ENCODE peak calls at places on chromosomes 11 and 22, in seven cellular contexts. A, Y, B, C, P, X and H are unnamed samples. For H3K36me3, the result is how much of the 10 kb centered on the place peaks cover.

GRCh38 chr11:110230377-110230776 is 66.0 kb downstream of the RDX start:
- DNase-seq in A (no peak), Y (no peak), B (no peak), C (no peak), P (no peak), X (no peak), H (no peak)

GRCh38 chr11:88377151-88377550 is 39.6 kb upstream of the CTSC start:
- DNase-seq in A (no peak), Y (no peak), B (no peak), C (no peak), P (no peak), X (no peak), H (peak)

GRCh38 chr11:17786824-17787525 is 52.4 kb downstream of the KCNC1 start:
- DNase-seq in A (no peak), Y (peak), B (no peak), C (no peak), P (no peak), X (peak), H (peak)

GRCh38 chr11:124602193-124602592 is 9.0 kb upstream of the PANX3 start:
- DNase-seq in A (peak), Y (no peak), B (no peak), C (no peak), P (no peak), X (peak), H (no peak)

GRCh38 chr22:39431216-39431801 is 25.5 kb upstream of the MGAT3 start:
- DNase-seq in A (no peak), Y (no peak), B (no peak), C (no peak), P (no peak), X (no peak), H (no peak)

GRCh38 chr11:33530824-33531223 is 169.8 kb downstream of the C11orf91 start:
- DNase-seq in A (no peak), Y (no peak), B (no peak), C (no peak), P (no peak), X (no peak), H (no peak)

GRCh38 chr11:117826360-117826635 is 1.8 kb upstream of the FXYD2 start:
- DNase-seq in A (no peak), Y (peak), B (no peak), C (no peak), P (no peak), X (no peak), H (no peak)

GRCh38 chr11:68891356-68891948 is 12.2 kb downstream of the MRPL21 start:
- DNase-seq in A (no peak), Y (no peak), B (no peak), C (no peak), P (no peak), X (no peak), H (no peak)

GRCh38 chr11:66579017-66579606 is 10.7 kb upstream of the CTSF start:
- DNase-seq in A (no peak), Y (peak), B (peak), C (peak), P (peak), X (peak), H (peak)

GRCh38 chr22:31102441-31103081 is 4.8 kb downstream of the SELENOM start:
- DNase-seq in A (no peak), Y (peak), B (peak), C (no peak), P (peak), X (peak), H (no peak)

GRCh38 chr11:12480401-12480800 is 103.0 kb downstream of the PARVA start:
- DNase-seq in A (no peak), Y (no peak), B (no peak), C (no peak), P (no peak), X (no peak), H (no peak)

GRCh38 chr11:6813651-6814050 is 14.2 kb upstream of the OR6A2 start:
- DNase-seq in A (no peak), Y (no peak), B (no peak), C (no peak), P (no peak), X (no peak), H (no peak)

GRCh38 chr22:42287174-42287890 is 16.9 kb upstream of the TCF20 start:
- DNase-seq in A (no peak), Y (no peak), B (no peak), C (no peak), P (no peak), X (no peak), H (no peak)

GRCh38 chr11:17544181-17544622 is at the start of gene USH1C:
- DNase-seq in A (no peak), Y (no peak), B (no peak), C (no peak), P (no peak), X (no peak), H (no peak)

GRCh38 chr22:37410174-37411055 is 16.9 kb downstream of the ELFN2 start:
- DNase-seq in A (no peak), Y (no peak), B (no peak), C (no peak), P (no peak), X (peak), H (no peak)

GRCh38 chr11:33735426-33736147 is 636 bp downstream of the CD59 start:
- DNase-seq in A (no peak), Y (no peak), B (no peak), C (peak), P (peak), X (no peak), H (no peak)

GRCh38 chr22:45640941-45641621 is 30.6 kb upstream of the ATXN10 start:
- DNase-seq in A (no peak), Y (no peak), B (no peak), C (no peak), P (no peak), X (no peak), H (no peak)

GRCh38 chr11:122248939-122249338 is 132.9 kb upstream of the BLID start:
- DNase-seq in A (no peak), Y (no peak), B (no peak), C (no peak), P (no peak), X (peak), H (no peak)

GRCh38 chr11:44936951-44937543 is 13.6 kb downstream of the TP53I11 start:
- DNase-seq in A (no peak), Y (no peak), B (no peak), C (no peak), P (no peak), X (no peak), H (no peak)

GRCh38 chr11:77106321-77106720 is 3.7 kb downstream of the OMP start:
- DNase-seq in A (no peak), Y (no peak), B (no peak), C (no peak), P (no peak), X (no peak), H (no peak)

GRCh38 chr22:20395181-20395896 is 1.4 kb downstream of the ZNF74 start:
- DNase-seq in A (no peak), Y (no peak), B (no peak), C (no peak), P (no peak), X (no peak), H (no peak)

GRCh38 chr11:14384338-14384737 is 25.4 kb upstream of the RRAS2 start:
- DNase-seq in A (no peak), Y (no peak), B (no peak), C (no peak), P (no peak), X (no peak), H (no peak)

GRCh38 chr11:134466035-134466908 is 54.2 kb upstream of the B3GAT1 start:
- DNase-seq in A (no peak), Y (peak), B (no peak), C (peak), P (no peak), X (no peak), H (no peak)

GRCh38 chr11:103633037-103633788 is 403.2 kb upstream of the DDI1 start:
- DNase-seq in A (no peak), Y (no peak), B (no peak), C (peak), P (no peak), X (no peak), H (peak)

GRCh38 chr22:43168416-43169309 is 17.3 kb downstream of the TSPO start:
- DNase-seq in A (no peak), Y (no peak), B (no peak), C (no peak), P (no peak), X (no peak), H (no peak)

GRCh38 chr11:108221401-108221800 is 1.0 kb downstream of the NPAT start:
- DNase-seq in A (no peak), Y (no peak), B (no peak), C (no peak), P (no peak), X (peak), H (no peak)
- H3K4me3 ChIP-seq in A (peak), Y (peak), B (peak), C (peak), P (peak), X (peak), H (peak)

GRCh38 chr11:60761436-60762190 is 4.9 kb downstream of the MS4A15 start:
- DNase-seq in A (no peak), Y (no peak), B (no peak), C (no peak), P (no peak), X (no peak), H (no peak)

GRCh38 chr11:60765355-60765754 is 8.7 kb downstream of the MS4A15 start:
- DNase-seq in A (no peak), Y (no peak), B (no peak), C (no peak), P (no peak), X (no peak), H (no peak)

GRCh38 chr11:60763692-60764369 is 7.2 kb downstream of the MS4A15 start:
- DNase-seq in A (no peak), Y (no peak), B (no peak), C (no peak), P (no peak), X (no peak), H (no peak)

GRCh38 chr11:60764879-60765278 is 8.2 kb downstream of the MS4A15 start:
- DNase-seq in A (no peak), Y (no peak), B (no peak), C (no peak), P (no peak), X (no peak), H (no peak)

GRCh38 chr11:60762851-60763691 is 6.4 kb downstream of the MS4A15 start:
- DNase-seq in A (no peak), Y (no peak), B (no peak), C (peak), P (no peak), X (no peak), H (no peak)
- TF ChIP-seq CTCF in A (peak), Y (no peak), B (no peak), C (peak), P (no peak), X (peak), H (peak)

GRCh38 chr11:107592813-107593212 is 1.9 kb downstream of the ELMOD1 start:
- DNase-seq in A (no peak), Y (no peak), B (no peak), C (no peak), P (no peak), X (no peak), H (no peak)

GRCh38 chr11:107592256-107592655 is 1.3 kb downstream of the ELMOD1 start:
- DNase-seq in A (no peak), Y (no peak), B (no peak), C (no peak), P (no peak), X (no peak), H (no peak)

GRCh38 chr11:107591446-107592236 is 694 bp downstream of the ELMOD1 start:
- DNase-seq in A (no peak), Y (no peak), B (no peak), C (no peak), P (peak), X (no peak), H (no peak)

GRCh38 chr11:107591098-107591445 is at the start of gene ELMOD1:
- DNase-seq in A (no peak), Y (peak), B (no peak), C (peak), P (no peak), X (no peak), H (no peak)

GRCh38 chr11:107590460-107591097 is 368 bp upstream of the ELMOD1 start:
- DNase-seq in A (no peak), Y (no peak), B (no peak), C (no peak), P (no peak), X (no peak), H (no peak)
- H3K36me3 ChIP-seq in A (under half), Y (under half), B (under half), C (under half), P (under half), X (under half), H (under half)

DNA sequence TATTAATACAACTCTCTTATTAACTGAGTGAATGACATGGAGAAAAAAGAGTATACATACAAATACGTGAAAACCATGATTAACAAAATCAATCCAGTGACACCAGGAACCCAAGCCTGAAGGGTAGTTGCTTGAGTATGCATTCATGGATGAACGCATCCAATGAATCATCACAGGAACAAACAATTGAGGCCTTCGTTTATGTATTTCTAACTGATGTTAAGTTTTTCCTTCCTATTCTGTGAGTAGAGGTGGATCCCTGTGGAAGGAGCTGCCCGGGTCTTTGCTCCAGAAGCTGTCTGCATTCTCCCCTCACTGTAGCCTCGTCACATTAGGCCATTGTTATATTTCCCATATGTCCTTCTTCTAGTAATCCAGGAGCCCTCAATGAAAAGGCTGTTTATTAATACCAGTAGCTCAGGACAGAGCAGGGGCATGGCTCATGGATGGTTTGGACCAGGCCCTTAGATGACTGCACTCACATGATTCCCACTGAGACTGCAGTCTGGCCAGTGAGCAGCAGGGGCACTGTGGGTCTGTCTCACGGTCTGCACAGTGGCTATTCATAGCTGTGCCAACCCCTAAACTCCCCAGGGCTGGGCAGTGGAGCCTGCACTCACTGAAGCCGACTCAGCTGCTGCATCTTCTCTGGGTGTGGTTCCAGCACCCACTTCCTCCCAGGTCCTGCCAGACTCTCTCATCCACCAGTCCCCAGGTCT is 128.1 kb upstream of the TOP3B start:
- DNase-seq in A (peak), Y (no peak), B (no peak), C (peak), P (no peak), X (peak), H (peak)
- H3K4me3 ChIP-seq in A (no peak), Y (no peak), B (no peak), C (no peak), P (no peak), X (no peak), H (no peak)

GRCh38 chr11:120875986-120876385 is 147.9 kb upstream of the TBCEL start:
- DNase-seq in A (no peak), Y (no peak), B (no peak), C (no peak), P (no peak), X (no peak), H (no peak)

GRCh38 chr11:120881591-120881990 is 142.3 kb upstream of the TBCEL start:
- DNase-seq in A (no peak), Y (no peak), B (no peak), C (no peak), P (no peak), X (no peak), H (no peak)

GRCh38 chr11:120877746-120878365 is 146.0 kb upstream of the TBCEL start:
- DNase-seq in A (no peak), Y (no peak), B (no peak), C (no peak), P (no peak), X (no peak), H (no peak)

GRCh38 chr11:120880791-120881190 is 143.1 kb upstream of the TBCEL start:
- DNase-seq in A (no peak), Y (no peak), B (no peak), C (no peak), P (no peak), X (no peak), H (no peak)

GRCh38 chr11:120878781-120879180 is 145.1 kb upstream of the TBCEL start:
- DNase-seq in A (no peak), Y (no peak), B (no peak), C (no peak), P (no peak), X (no peak), H (no peak)
- TF ChIP-seq CTCF in A (no peak), Y (no peak), B (no peak), C (no peak), P (no peak), X (no peak), H (no peak)

DNA sequence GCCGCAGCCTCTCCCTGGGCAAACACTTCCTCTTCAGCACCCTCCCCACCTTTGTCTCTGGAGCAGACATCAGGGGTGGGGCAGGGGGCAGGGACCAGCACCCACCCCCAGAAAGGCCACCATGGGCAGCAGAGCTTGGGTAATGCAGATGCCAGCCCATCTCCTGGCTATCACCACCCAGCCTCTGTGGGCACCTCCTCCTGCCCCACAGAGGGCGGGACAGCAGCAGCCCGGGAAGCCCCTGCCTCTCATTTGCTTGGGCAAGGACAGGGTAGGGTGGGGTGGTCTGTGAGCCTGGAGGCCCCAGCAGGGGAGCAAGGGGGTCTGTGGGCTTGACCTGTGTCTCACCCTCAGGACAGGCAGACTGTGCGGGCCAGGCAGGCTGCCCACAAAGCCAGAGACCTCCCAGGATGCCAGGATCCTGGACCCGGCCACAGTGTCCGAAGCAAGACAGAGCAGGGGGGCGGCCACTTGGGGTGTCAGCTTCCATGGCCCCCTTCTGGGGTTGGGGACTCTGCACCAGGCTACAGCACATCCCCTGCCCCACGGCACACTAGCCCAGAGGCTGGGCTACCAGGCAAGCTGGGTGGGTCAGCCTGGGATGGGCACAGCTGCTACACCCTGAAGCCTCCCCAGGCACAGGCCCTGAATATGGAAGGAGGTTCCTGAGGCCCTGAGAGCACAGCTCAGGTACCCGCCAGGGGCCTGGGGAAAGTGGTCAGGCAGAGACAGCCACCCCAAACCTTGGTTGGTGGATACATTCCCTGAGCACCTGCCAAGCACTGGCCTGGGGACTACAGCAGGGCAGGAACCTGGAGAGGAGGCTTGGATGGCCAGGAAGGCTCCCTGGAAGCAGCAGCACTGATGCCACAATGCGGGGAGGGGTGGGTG is 4.5 kb downstream of the RNH1 start:
- DNase-seq in A (no peak), Y (no peak), B (no peak), C (no peak), P (peak), X (no peak), H (no peak)
- H3K36me3 ChIP-seq in A (under half), Y (under half), B (under half), C (under half), P (under half), X (under half), H (under half)